ENCODE peak calls at places on chromosomes 1 and 21, in six cellular contexts. F is activated gamma-delta T cell treated with anti-CD3 and anti-CD28 coated beads, Interleukin-2, amount 50 U/mL, for 16 hours; R is body of pancreas; X is KBM-7; V is NAMALWA; A is T follicular helper cell. D is an unnamed sample.

GRCh38 chr1:230105754-230106625 is 39.0 kb downstream of the GALNT2 start:
- DNase-seq in F (no peak), R (peak), X (no peak), V (no peak), A (no peak), D (no peak)

GRCh38 chr1:109716121-109716520 is 4.1 kb downstream of the GSTM5 start:
- DNase-seq in F (no peak), R (no peak), X (no peak), V (no peak), A (no peak), D (no peak)

GRCh38 chr1:185734929-185735666 is 907 bp downstream of the HMCN1 start:
- DNase-seq in F (no peak), R (no peak), X (no peak), V (no peak), A (no peak), D (no peak)

GRCh38 chr1:12810691-12811408 is 19.7 kb downstream of the PRAMEF1 start:
- DNase-seq in F (no peak), R (no peak), X (no peak), V (no peak), A (no peak), D (no peak)

GRCh38 chr1:184002071-184002470 is 35.5 kb downstream of the COLGALT2 start:
- DNase-seq in F (no peak), R (peak), X (no peak), V (no peak), A (no peak), D (no peak)

GRCh38 chr1:206575165-206575893 is 36.9 kb downstream of the EIF2D start:
- DNase-seq in F (no peak), R (no peak), X (peak), V (no peak), A (no peak), D (no peak)

GRCh38 chr1:29094433-29094832 is 29.3 kb downstream of the TMEM200B start:
- DNase-seq in F (no peak), R (no peak), X (no peak), V (no peak), A (no peak), D (no peak)

GRCh38 chr1:37085393-37085792 is 51.1 kb upstream of the GRIK3 start:
- DNase-seq in F (no peak), R (no peak), X (no peak), V (peak), A (no peak), D (no peak)

GRCh38 chr1:48728599-48728998 is 48.1 kb downstream of the BEND5 start:
- DNase-seq in F (no peak), R (no peak), X (no peak), V (no peak), A (no peak), D (no peak)

GRCh38 chr1:230940848-230941247 is 37.8 kb downstream of the TTC13 start:
- DNase-seq in F (no peak), R (no peak), X (no peak), V (no peak), A (no peak), D (no peak)

GRCh38 chr1:181089777-181090505 is 1.4 kb downstream of the IER5 start:
- DNase-seq in F (peak), R (peak), X (peak), V (peak), A (peak), D (peak)

GRCh38 chr21:33937931-33938339 is 22.3 kb upstream of the ATP5PO start:
- DNase-seq in F (no peak), R (no peak), X (peak), V (no peak), A (peak), D (no peak)

D was measured in natural killer cell.